ENCODE peak calls at places on chromosome 10, in five cellular contexts. V is right lobe of liver; X is NCI-H460; Y is SW480; Q is effector CD4-positive, alpha-beta T cell. C is an unnamed sample.
A peak's percentile ranks its signal among the peaks of the same experiment; 100 is the strongest.

GRCh38 chr10:132714096-132714721 is 71.7 kb downstream of the NKX6-2 start:
- DNase-seq in Q (no peak), V (no peak), X (no peak), Y (no peak), C (no peak)

GRCh38 chr10:13219685-13220670 is 14.2 kb downstream of the UCMA start:
- DNase-seq in X (no peak), Q (no peak), Y (peak; percentile 71), V (peak; percentile 49), C (peak; percentile 84)

GRCh38 chr10:6014241-6014761 is 37.0 kb upstream of the IL15RA start:
- DNase-seq in X (peak; percentile 31), V (no peak), Y (peak; percentile 64), Q (peak; percentile 59), C (peak; percentile 23)

GRCh38 chr10:11237571-11237970 is 219.9 kb downstream of the CELF2 start:
- DNase-seq in Y (no peak), V (no peak), X (no peak), Q (no peak), C (no peak)

GRCh38 chr10:76111986-76112825 is 680.8 kb downstream of the LRMDA start:
- DNase-seq in Q (no peak), X (no peak), Y (no peak), V (no peak), C (no peak)

GRCh38 chr10:72612203-72612826 is 13.6 kb downstream of the MICU1 start:
- DNase-seq in Y (no peak), X (no peak), V (no peak), Q (no peak), C (peak; percentile 22)

GRCh38 chr10:93841930-93842329 is 51.8 kb upstream of the SLC35G1 start:
- DNase-seq in Q (no peak), V (no peak), Y (no peak), X (no peak), C (no peak)

GRCh38 chr10:117678106-117678505 is 135.6 kb downstream of the EMX2 start:
- DNase-seq in X (no peak), Y (peak; percentile 19), Q (no peak), V (no peak), C (no peak)

GRCh38 chr10:68179016-68179415 is 52.9 kb downstream of the ATOH7 start:
- DNase-seq in Y (no peak), X (no peak), Q (no peak), V (no peak), C (peak; percentile 62)

GRCh38 chr10:13056461-13057077 is 43.4 kb upstream of the OPTN start:
- DNase-seq in Q (no peak), Y (peak; percentile 7), X (peak; percentile 5), V (no peak), C (peak; percentile 12)

C was measured in COLO829.